ENCODE peak calls at places on chromosome 15, in five cellular contexts. One of them, this sample, is unnamed.

GRCh38 chr15:66294932-66295235 is 1.5 kb downstream of the DIS3L start:
- DNase-seq in COR-L47: no peak
- DNase-seq in NCI-H460: no peak
- DNase-seq in glutamatergic neuron: no peak
- DNase-seq in GDM1: no peak
- DNase-seq in this sample: no peak

GRCh38 chr15:80437492-80437891 is 33.3 kb downstream of the ARNT2 start:
- DNase-seq in COR-L47: no peak
- DNase-seq in GDM1: no peak
- DNase-seq in glutamatergic neuron: no peak
- DNase-seq in NCI-H460: no peak
- DNase-seq in this sample: no peak

GRCh38 chr15:63387741-63388468 is 6.3 kb upstream of the CA12 start:
- DNase-seq in NCI-H460: peak
- DNase-seq in COR-L47: no peak
- DNase-seq in glutamatergic neuron: no peak
- DNase-seq in GDM1: no peak
- DNase-seq in this sample: no peak

GRCh38 chr15:72155635-72156616 is 37.7 kb downstream of the SENP8 start:
- DNase-seq in GDM1: peak
- DNase-seq in NCI-H460: peak
- DNase-seq in glutamatergic neuron: peak
- DNase-seq in COR-L47: peak
- DNase-seq in this sample: peak

GRCh38 chr15:40256642-40257235 is 17.9 kb downstream of the PAK6 start:
- DNase-seq in glutamatergic neuron: no peak
- DNase-seq in GDM1: no peak
- DNase-seq in NCI-H460: no peak
- DNase-seq in COR-L47: no peak
- DNase-seq in this sample: no peak

GRCh38 chr15:72342385-72342784 is 22.4 kb upstream of the CELF6 start:
- DNase-seq in GDM1: peak
- DNase-seq in NCI-H460: no peak
- DNase-seq in glutamatergic neuron: peak
- DNase-seq in COR-L47: peak
- DNase-seq in this sample: no peak

GRCh38 chr15:98480858-98481257 is 167.5 kb upstream of the IGF1R start:
- DNase-seq in NCI-H460: no peak
- DNase-seq in glutamatergic neuron: no peak
- DNase-seq in COR-L47: no peak
- DNase-seq in GDM1: no peak
- DNase-seq in this sample: no peak

GRCh38 chr15:68310178-68310810 is 32.7 kb downstream of the FEM1B start:
- DNase-seq in GDM1: no peak
- DNase-seq in NCI-H460: no peak
- DNase-seq in glutamatergic neuron: peak
- DNase-seq in COR-L47: no peak
- DNase-seq in this sample: no peak

GRCh38 chr15:64681424-64682024 is 93.9 kb downstream of the RBPMS2 start:
- DNase-seq in glutamatergic neuron: peak
- DNase-seq in NCI-H460: peak
- DNase-seq in GDM1: no peak
- DNase-seq in COR-L47: peak
- DNase-seq in this sample: peak

GRCh38 chr15:31021067-31021665 is 29.7 kb upstream of the MTMR10 start:
- DNase-seq in COR-L47: no peak
- DNase-seq in glutamatergic neuron: no peak
- DNase-seq in NCI-H460: no peak
- DNase-seq in GDM1: no peak
- DNase-seq in this sample: no peak

GRCh38 chr15:74275957-74276356 is 39.8 kb downstream of the CCDC33 start:
- DNase-seq in GDM1: no peak
- DNase-seq in NCI-H460: no peak
- DNase-seq in COR-L47: no peak
- DNase-seq in glutamatergic neuron: no peak
- DNase-seq in this sample: no peak

GRCh38 chr15:55060831-55061230 is 135.9 kb downstream of the RSL24D1 start:
- DNase-seq in COR-L47: no peak
- DNase-seq in glutamatergic neuron: no peak
- DNase-seq in NCI-H460: no peak
- DNase-seq in GDM1: no peak
- DNase-seq in this sample: no peak

GRCh38 chr15:80455668-80456442 is 51.7 kb downstream of the ARNT2 start:
- DNase-seq in GDM1: peak
- DNase-seq in glutamatergic neuron: peak
- DNase-seq in COR-L47: peak
- DNase-seq in NCI-H460: peak
- DNase-seq in this sample: peak

GRCh38 chr15:70278644-70279043 is 180.9 kb upstream of the TLE3 start:
- DNase-seq in GDM1: no peak
- DNase-seq in COR-L47: no peak
- DNase-seq in glutamatergic neuron: no peak
- DNase-seq in NCI-H460: no peak
- DNase-seq in this sample: no peak

GRCh38 chr15:47998523-47999113 is 122.2 kb upstream of the SLC24A5 start:
- DNase-seq in glutamatergic neuron: no peak
- DNase-seq in GDM1: no peak
- DNase-seq in NCI-H460: no peak
- DNase-seq in COR-L47: no peak
- DNase-seq in this sample: no peak

GRCh38 chr15:73078722-73079121 is 26.5 kb downstream of the NEO1 start:
- DNase-seq in glutamatergic neuron: no peak
- DNase-seq in GDM1: no peak
- DNase-seq in NCI-H460: no peak
- DNase-seq in COR-L47: no peak
- DNase-seq in this sample: no peak

GRCh38 chr15:78906310-78906608 is 33.6 kb downstream of the MORF4L1 start:
- DNase-seq in NCI-H460: peak
- DNase-seq in COR-L47: no peak
- DNase-seq in glutamatergic neuron: no peak
- DNase-seq in GDM1: no peak
- DNase-seq in this sample: no peak

GRCh38 chr15:69805248-69805953 is 292.3 kb downstream of the TLE3 start:
- DNase-seq in COR-L47: no peak
- DNase-seq in GDM1: no peak
- DNase-seq in glutamatergic neuron: no peak
- DNase-seq in NCI-H460: no peak
- DNase-seq in this sample: no peak

GRCh38 chr15:48856947-48857346 is 21.0 kb upstream of the EID1 start:
- DNase-seq in COR-L47: no peak
- DNase-seq in NCI-H460: no peak
- DNase-seq in GDM1: no peak
- DNase-seq in glutamatergic neuron: no peak
- DNase-seq in this sample: no peak

GRCh38 chr15:39455502-39455991 is 125.3 kb upstream of the THBS1 start:
- DNase-seq in COR-L47: no peak
- DNase-seq in NCI-H460: peak
- DNase-seq in glutamatergic neuron: no peak
- DNase-seq in GDM1: no peak
- DNase-seq in this sample: no peak

GRCh38 chr15:100572362-100572983 is 29.5 kb downstream of the LINS1 start:
- DNase-seq in COR-L47: no peak
- DNase-seq in GDM1: no peak
- DNase-seq in NCI-H460: peak
- DNase-seq in glutamatergic neuron: no peak
- DNase-seq in this sample: no peak

GRCh38 chr15:69358850-69359249 is 55.3 kb upstream of the KIF23 start:
- DNase-seq in GDM1: no peak
- DNase-seq in NCI-H460: no peak
- DNase-seq in COR-L47: no peak
- DNase-seq in glutamatergic neuron: no peak
- DNase-seq in this sample: no peak

GRCh38 chr15:74768771-74769342 is 13.0 kb upstream of the CSK start:
- DNase-seq in COR-L47: peak
- DNase-seq in glutamatergic neuron: peak
- DNase-seq in NCI-H460: peak
- DNase-seq in GDM1: peak
- DNase-seq in this sample: peak

GRCh38 chr15:60913901-60914300 is 315.2 kb downstream of the RORA start:
- DNase-seq in GDM1: no peak
- DNase-seq in NCI-H460: no peak
- DNase-seq in glutamatergic neuron: no peak
- DNase-seq in COR-L47: no peak
- DNase-seq in this sample: peak

GRCh38 chr15:66328721-66329220 is 27.7 kb downstream of the TIPIN start:
- DNase-seq in COR-L47: no peak
- DNase-seq in glutamatergic neuron: no peak
- DNase-seq in GDM1: no peak
- DNase-seq in NCI-H460: no peak
- DNase-seq in this sample: no peak

GRCh38 chr15:28255965-28256364 is 66.0 kb downstream of the HERC2 start:
- DNase-seq in GDM1: no peak
- DNase-seq in glutamatergic neuron: no peak
- DNase-seq in COR-L47: no peak
- DNase-seq in NCI-H460: no peak
- DNase-seq in this sample: no peak

GRCh38 chr15:74311734-74312444 is 55.6 kb downstream of the CYP11A1 start:
- DNase-seq in NCI-H460: peak
- DNase-seq in COR-L47: peak
- DNase-seq in glutamatergic neuron: peak
- DNase-seq in GDM1: no peak
- DNase-seq in this sample: peak

GRCh38 chr15:52191207-52191606 is at the start of gene GNB5:
- DNase-seq in GDM1: peak
- DNase-seq in glutamatergic neuron: peak
- DNase-seq in COR-L47: no peak
- DNase-seq in NCI-H460: no peak
- DNase-seq in this sample: no peak

GRCh38 chr15:97909291-97909891 is 51.1 kb upstream of the ARRDC4 start:
- DNase-seq in COR-L47: peak
- DNase-seq in glutamatergic neuron: peak
- DNase-seq in GDM1: peak
- DNase-seq in NCI-H460: peak
- DNase-seq in this sample: peak

GRCh38 chr15:49343546-49343945 is 79.5 kb upstream of the FGF7 start:
- DNase-seq in glutamatergic neuron: no peak
- DNase-seq in GDM1: no peak
- DNase-seq in COR-L47: no peak
- DNase-seq in NCI-H460: no peak
- DNase-seq in this sample: no peak